ENCODE peak calls at places on chromosomes 1 and 21, in six cellular contexts. N, G, U, F, X and K are unnamed samples.

GRCh38 chr1:107883562-107883961 is 81.4 kb downstream of the VAV3 start:
- DNase-seq in N (no peak), G (no peak), U (no peak), F (no peak), X (no peak), K (no peak)

GRCh38 chr1:197778326-197778922 is 3.1 kb upstream of the DENND1B start:
- DNase-seq in N (no peak), G (no peak), U (no peak), F (no peak), X (no peak), K (no peak)

GRCh38 chr1:93448983-93449805 is 1.3 kb downstream of the FNBP1L start:
- DNase-seq in N (peak), G (peak), U (peak), F (peak), X (peak), K (peak)

GRCh38 chr1:20492751-20493150 is 6.7 kb upstream of the CAMK2N1 start:
- DNase-seq in N (no peak), G (no peak), U (no peak), F (no peak), X (no peak), K (no peak)

GRCh38 chr1:200738348-200738732 is 353 bp upstream of the CAMSAP2 start:
- DNase-seq in N (no peak), G (no peak), U (no peak), F (no peak), X (no peak), K (no peak)

GRCh38 chr1:179142889-179143299 is 61.0 kb downstream of the TOR3A start:
- DNase-seq in N (no peak), G (peak), U (peak), F (peak), X (no peak), K (no peak)

GRCh38 chr21:42421018-42421793 is 17.5 kb downstream of the UBASH3A start:
- DNase-seq in N (no peak), G (no peak), U (no peak), F (no peak), X (no peak), K (no peak)

GRCh38 chr1:24886241-24886640 is 43.8 kb downstream of the RUNX3 start:
- DNase-seq in N (no peak), G (no peak), U (no peak), F (no peak), X (peak), K (no peak)

GRCh38 chr21:45768741-45769049 is 125.2 kb downstream of the PCBP3 start:
- DNase-seq in N (no peak), G (no peak), U (peak), F (no peak), X (no peak), K (no peak)

GRCh38 chr1:116433283-116434257 is 60.5 kb downstream of the ATP1A1 start:
- DNase-seq in N (no peak), G (peak), U (no peak), F (no peak), X (no peak), K (no peak)

GRCh38 chr1:160465123-160465522 is 57.9 kb downstream of the SLAMF6 start:
- DNase-seq in N (no peak), G (no peak), U (no peak), F (no peak), X (no peak), K (no peak)

GRCh38 chr1:224387943-224388342 is 31.3 kb downstream of the CNIH4 start:
- DNase-seq in N (no peak), G (no peak), U (no peak), F (no peak), X (no peak), K (no peak)

DNA sequence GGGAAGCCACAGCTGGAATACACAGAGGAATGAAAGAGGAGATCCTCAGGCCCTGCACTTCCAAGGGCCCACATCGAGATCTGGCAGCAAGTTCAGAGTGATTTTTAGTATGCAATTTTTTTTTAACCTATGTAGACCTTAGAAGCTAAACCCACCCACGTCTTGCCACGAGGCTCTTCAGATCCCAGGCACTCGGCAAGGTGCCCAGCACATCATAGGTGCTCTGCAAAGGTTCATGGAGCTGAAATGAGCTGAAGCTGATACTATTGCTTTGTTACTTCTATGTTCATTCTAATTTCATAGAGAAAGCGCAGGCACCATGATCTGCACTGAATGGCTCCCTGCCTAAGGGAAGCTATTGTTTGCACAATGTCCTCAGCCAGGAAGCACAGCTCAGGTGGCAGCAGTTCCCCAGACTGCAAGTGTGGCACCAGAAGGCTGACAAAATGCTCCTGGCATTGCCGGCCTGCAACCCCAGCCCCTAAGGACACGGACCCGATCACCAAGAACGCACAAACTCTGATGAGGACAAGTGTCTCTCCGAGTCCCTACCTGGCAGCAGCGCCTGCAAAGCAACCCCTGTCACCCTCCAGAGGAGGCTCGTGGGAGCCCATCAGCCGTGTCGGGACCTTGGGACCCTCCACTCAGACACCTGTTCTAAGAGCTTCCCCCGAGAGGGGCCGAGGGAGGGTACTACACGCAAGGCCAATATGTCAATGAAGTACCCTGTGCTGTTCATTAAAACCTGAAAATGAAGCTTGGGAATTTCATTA is 264.2 kb downstream of the NPHP4 start:
- DNase-seq in N (no peak), G (no peak), U (no peak), F (no peak), X (no peak), K (no peak)
- H3K4me2 ChIP-seq in N (no peak), G (no peak), U (no peak), F (no peak), X (no peak), K (no peak)

DNA sequence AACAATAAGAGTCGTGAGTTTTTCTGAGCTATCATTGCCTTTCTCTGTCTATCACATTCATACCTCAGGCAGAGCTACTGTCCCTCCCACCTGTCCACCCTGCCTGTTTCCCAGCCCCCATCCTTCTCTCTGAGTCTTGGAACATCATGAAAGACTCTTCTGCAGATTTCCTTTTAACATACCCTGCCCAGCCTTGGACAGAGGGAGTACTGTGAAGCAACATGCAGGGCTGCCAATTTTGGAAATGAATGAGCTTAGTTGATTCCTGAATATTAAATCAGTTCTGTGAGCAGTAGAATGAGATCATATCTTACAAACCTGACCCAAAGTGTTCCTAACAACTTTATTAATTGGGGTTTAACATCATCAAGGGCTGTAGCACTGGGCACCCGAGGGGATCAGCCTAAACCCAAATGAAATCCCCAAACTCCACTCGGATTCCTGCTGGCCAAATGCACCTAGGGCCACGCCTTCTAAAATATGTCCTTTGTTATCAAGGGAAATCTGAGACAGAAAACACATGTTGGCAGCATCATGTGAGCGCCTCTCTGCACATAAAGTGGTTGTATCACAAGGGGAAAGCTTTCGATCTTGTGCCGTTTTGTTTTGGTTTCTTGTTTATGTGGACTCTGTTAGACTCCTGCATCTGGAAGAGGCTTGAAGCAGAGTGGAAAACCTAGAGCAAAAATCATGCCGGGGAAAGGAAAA is 357.6 kb downstream of the KIF26B start:
- DNase-seq in N (no peak), G (no peak), U (no peak), F (peak), X (no peak), K (no peak)
- H3K9ac ChIP-seq in N (no peak), G (peak), U (no peak), F (peak), X (no peak), K (no peak)

DNA sequence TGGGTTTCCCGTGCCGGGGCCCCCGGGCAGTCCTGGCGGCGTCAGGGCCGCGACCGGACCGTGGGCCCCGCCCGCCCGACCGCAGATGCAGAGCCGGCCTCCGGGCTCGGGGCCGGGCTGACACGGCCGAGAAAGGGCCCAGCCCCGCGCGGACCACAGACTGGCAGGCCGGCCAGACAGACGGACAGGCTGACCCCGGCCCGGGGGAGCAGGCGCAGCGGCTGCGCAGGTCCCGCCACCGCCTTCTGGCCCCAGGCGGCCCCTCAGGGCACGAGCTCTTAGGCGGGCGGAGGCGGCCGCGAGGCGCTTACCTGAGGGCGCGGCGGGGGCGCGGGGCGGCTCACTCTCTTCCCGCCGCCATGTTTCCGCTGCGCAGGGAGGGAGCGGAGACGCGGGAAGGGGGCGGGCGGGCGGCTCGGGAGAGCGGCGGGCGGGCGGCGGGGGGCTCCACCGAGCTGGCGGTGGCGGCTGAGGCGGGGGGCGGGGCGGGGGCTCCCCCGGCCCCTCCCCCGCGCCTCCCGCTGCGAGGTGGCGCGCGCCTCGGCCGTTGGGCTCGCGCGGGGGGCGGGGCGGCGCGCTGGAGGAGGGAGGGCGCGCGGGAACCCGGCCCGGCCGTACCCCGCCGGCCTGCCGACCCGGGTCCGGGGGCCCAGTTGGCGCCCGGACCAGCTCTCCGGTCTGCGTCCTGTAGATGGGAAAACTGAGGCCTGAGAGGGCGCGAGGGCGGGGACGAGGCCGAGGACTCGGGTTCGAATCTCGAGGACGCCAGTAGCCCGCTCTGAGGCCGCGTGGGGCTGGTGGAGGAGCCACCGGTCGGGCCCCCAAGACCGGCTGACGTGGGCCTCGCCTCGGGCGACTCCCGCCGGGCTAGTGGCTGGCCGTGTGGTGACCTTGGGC is at the start of gene SCMH1:
- DNase-seq in N (peak), G (peak), U (peak), F (peak), X (peak), K (peak)
- H3K4ac ChIP-seq in N (no peak), G (peak), U (peak), F (peak), X (peak), K (peak)

GRCh38 chr1:183585038-183585437 is 5.2 kb downstream of the NCF2 start:
- DNase-seq in N (no peak), G (no peak), U (no peak), F (no peak), X (no peak), K (no peak)
- H3K4me2 ChIP-seq in N (no peak), G (no peak), U (no peak), F (no peak), X (no peak), K (no peak)

GRCh38 chr1:33387512-33388079 is 43.3 kb downstream of the PHC2 start:
- DNase-seq in N (no peak), G (peak), U (no peak), F (peak), X (no peak), K (no peak)

GRCh38 chr1:33390550-33390949 is 40.3 kb downstream of the PHC2 start:
- DNase-seq in N (no peak), G (peak), U (no peak), F (peak), X (no peak), K (no peak)

GRCh38 chr1:33392639-33393038 is 38.3 kb downstream of the PHC2 start:
- DNase-seq in N (no peak), G (peak), U (peak), F (peak), X (no peak), K (no peak)

GRCh38 chr1:33391669-33392068 is 39.2 kb downstream of the PHC2 start:
- DNase-seq in N (no peak), G (no peak), U (peak), F (no peak), X (no peak), K (no peak)

DNA sequence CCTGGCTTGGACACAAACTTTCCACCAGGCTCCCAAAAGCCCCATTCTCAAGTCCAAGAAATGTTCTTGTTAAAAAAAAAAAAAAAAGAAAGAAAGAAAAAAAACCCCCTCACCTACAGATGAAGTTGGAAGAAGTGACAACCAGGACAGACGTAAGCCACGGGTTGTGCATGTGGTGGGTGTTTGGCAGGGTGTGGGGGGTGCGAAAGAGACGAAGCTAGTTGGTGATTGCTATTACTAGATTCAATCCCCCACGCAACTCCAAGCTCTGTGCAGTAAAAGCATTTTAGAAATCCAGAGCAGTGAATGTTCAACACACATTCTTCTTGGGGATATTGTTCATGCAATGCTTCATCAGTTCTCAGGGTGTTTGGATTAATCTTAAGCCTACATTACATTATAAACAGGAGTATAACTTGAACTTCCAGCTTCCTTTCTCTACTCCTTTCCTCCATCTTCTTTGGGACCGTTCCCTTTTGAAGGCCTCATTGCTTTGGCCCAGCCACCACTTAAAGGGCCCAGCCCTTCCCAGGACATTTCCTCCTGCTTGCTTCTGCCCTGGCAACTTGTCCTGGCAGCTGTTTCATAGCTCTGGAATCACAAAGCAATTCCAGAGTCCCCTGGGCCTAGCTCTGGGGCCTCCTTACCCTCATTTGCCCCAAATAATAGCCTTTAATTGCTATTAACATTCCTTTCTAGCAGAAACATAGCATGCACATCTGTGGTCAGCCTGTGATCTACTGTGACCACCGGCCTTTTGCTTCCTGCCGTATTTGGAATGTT is 41.7 kb downstream of the PHC2 start:
- DNase-seq in N (no peak), G (peak), U (no peak), F (peak), X (no peak), K (no peak)
- H3K9ac ChIP-seq in N (no peak), G (peak), U (no peak), F (peak), X (no peak), K (no peak)

GRCh38 chr1:172544481-172545104 is 11.6 kb downstream of the SUCO start:
- DNase-seq in N (no peak), G (no peak), U (peak), F (no peak), X (no peak), K (no peak)
- H3K4ac ChIP-seq in N (no peak), G (no peak), U (no peak), F (no peak), X (no peak), K (no peak)